ENCODE peak calls at places on chromosomes 6 and 20, in five cellular contexts. W is K562, P is GM12878, N is HepG2, G is upper lobe of left lung. J is an unnamed sample. For H3K36me3 and H3K4me1, the result is how much of the 10 kb centered on the place peaks cover.

GRCh38 chr6:154602708-154603107 is 92.2 kb upstream of the CNKSR3 start:
- ATAC-seq in W (no peak), P (no peak), N (no peak), G (no peak), J (no peak)

GRCh38 chr6:35017461-35018183 is 123.5 kb downstream of the TCP11 start:
- ATAC-seq in W (no peak), P (no peak), N (no peak), G (peak), J (peak)

GRCh38 chr6:89961481-89961880 is 67.2 kb downstream of the GJA10 start:
- ATAC-seq in W (no peak), P (no peak), N (no peak), G (no peak), J (no peak)

GRCh38 chr6:116388924-116389323 is 18.2 kb downstream of the DSE start:
- ATAC-seq in W (no peak), P (no peak), N (no peak), G (no peak), J (no peak)

GRCh38 chr6:105569706-105570105 is 166.8 kb upstream of the PREP start:
- ATAC-seq in W (no peak), P (no peak), N (no peak), G (no peak), J (no peak)

GRCh38 chr20:51511861-51512619 is 30.5 kb downstream of the NFATC2 start:
- ATAC-seq in W (no peak), P (no peak), N (no peak), G (no peak), J (no peak)

GRCh38 chr20:4805663-4806449 is 84.1 kb downstream of the PRND start:
- ATAC-seq in W (no peak), P (no peak), N (no peak), G (no peak), J (no peak)

GRCh38 chr6:134398453-134398852 is 80.5 kb upstream of the SGK1 start:
- ATAC-seq in W (peak), P (peak), N (no peak), G (no peak), J (no peak)

GRCh38 chr6:26285143-26286134 is 79.6 kb upstream of the BTN3A2 start:
- ATAC-seq in W (peak), P (peak), N (peak), G (peak), J (peak)

GRCh38 chr6:150857062-150857905 is 8.2 kb upstream of the MTHFD1L start:
- ATAC-seq in W (peak), P (peak), N (peak), G (peak), J (peak)

GRCh38 chr6:165204807-165205545 is 104.4 kb downstream of the C6orf118 start:
- ATAC-seq in W (no peak), P (no peak), N (no peak), G (peak), J (no peak)

GRCh38 chr20:25238319-25239037 is 9.4 kb upstream of the PYGB start:
- ATAC-seq in W (no peak), P (no peak), N (no peak), G (no peak), J (no peak)

GRCh38 chr6:130424704-130425103 is 58.9 kb downstream of the TMEM200A start:
- ATAC-seq in W (no peak), P (no peak), N (no peak), G (no peak), J (no peak)

GRCh38 chr6:4451101-4451500 is 315.7 kb upstream of the ECI2 start:
- ATAC-seq in W (no peak), P (no peak), N (no peak), G (no peak), J (no peak)

GRCh38 chr20:15310361-15310760 is 972.9 kb upstream of the FLRT3 start:
- ATAC-seq in W (no peak), P (no peak), N (no peak), G (no peak), J (no peak)

GRCh38 chr20:53736122-53736756 is 142.6 kb upstream of the ZNF217 start:
- ATAC-seq in W (no peak), P (no peak), N (no peak), G (no peak), J (no peak)

GRCh38 chr6:125586074-125586473 is 163.4 kb upstream of the HEY2 start:
- ATAC-seq in W (no peak), P (no peak), N (no peak), G (no peak), J (no peak)

GRCh38 chr6:165448210-165448609 is 138.8 kb upstream of the C6orf118 start:
- ATAC-seq in W (no peak), P (no peak), N (peak), G (no peak), J (no peak)

GRCh38 chr20:63284981-63285524 is 7.9 kb upstream of the COL20A1 start:
- ATAC-seq in W (no peak), P (no peak), N (no peak), G (no peak), J (peak)
- H3K36me3 ChIP-seq in W (half or more), P (under half), N (half or more), G (under half), J (under half)

DNA sequence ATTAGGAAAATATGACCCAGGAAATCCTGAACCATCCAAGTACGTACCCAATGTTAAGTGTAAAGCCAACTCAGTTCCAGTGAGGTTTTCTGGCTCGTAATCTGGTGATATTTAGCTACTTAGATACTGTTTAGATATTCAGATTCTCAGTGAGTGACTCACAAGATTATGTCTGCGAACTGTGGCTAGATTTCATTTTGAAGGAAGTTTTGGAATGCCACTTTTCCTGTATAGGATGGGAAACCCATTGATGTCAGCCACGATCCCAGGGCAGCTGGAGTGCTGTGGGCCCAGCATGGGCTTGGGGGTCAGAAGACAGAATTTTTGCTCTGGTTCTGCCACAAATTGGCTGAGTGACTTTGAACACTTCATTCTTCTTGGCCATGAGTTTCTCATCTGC is 76.3 kb downstream of the TMEM170B start:
- ATAC-seq in W (no peak), P (no peak), N (no peak), G (no peak), J (no peak)
- TF ChIP-seq EP300 in W (no peak), P (no peak), N (no peak), G (no peak), J (no peak)

GRCh38 chr6:7787137-7787575 is 61.3 kb downstream of the BMP6 start:
- ATAC-seq in W (no peak), P (no peak), N (no peak), G (peak), J (peak)
- H3K4me1 ChIP-seq in W (under half), P (under half), N (under half), G (under half), J (under half)

GRCh38 chr6:87558446-87558845 is 31.3 kb downstream of the RARS2 start:
- ATAC-seq in W (no peak), P (no peak), N (no peak), G (no peak), J (no peak)

GRCh38 chr6:87551799-87552198 is 38.0 kb downstream of the RARS2 start:
- ATAC-seq in W (peak), P (no peak), N (no peak), G (no peak), J (no peak)

GRCh38 chr6:87555506-87555905 is 34.3 kb downstream of the RARS2 start:
- ATAC-seq in W (no peak), P (no peak), N (no peak), G (no peak), J (no peak)

DNA sequence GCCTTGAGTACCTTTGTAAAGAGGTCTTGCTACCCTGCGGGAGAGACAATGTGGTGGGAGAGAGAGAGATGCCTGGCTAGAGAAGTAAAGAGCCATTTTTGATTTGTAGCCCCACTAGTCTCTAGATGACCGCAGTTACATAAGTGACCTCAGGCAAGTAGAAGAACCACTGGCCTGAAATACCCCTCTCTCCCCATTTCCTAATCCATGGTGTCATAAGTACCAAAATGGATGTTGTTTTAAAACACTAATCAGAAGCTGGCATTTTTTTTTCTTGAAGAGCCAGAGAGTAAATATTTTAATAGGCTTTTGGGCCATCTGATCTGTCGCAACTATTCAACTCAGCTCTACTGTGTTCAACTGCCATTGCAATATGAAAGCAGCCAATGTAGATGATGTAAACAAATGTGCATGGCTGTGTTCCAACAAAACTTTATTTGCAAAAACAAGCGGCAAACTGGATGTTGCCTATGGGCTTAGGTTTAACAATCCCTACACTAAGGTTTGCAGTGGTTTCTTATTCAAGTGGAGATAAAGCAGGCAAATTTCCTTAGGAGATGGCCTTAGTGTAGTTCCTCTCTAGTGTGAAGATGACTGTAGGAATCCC is 36.5 kb downstream of the RARS2 start:
- ATAC-seq in W (no peak), P (no peak), N (no peak), G (no peak), J (no peak)
- H3K36me3 ChIP-seq in W (half or more), P (under half), N (half or more), G (under half), J (under half)

GRCh38 chr6:2839982-2840793 is 1.5 kb downstream of the SERPINB1 start:
- ATAC-seq in W (no peak), P (no peak), N (no peak), G (no peak), J (no peak)

GRCh38 chr6:2840794-2841061 is 935 bp downstream of the SERPINB1 start:
- ATAC-seq in W (no peak), P (no peak), N (no peak), G (no peak), J (no peak)

GRCh38 chr6:2842139-2842552 is 483 bp upstream of the SERPINB1 start:
- ATAC-seq in W (no peak), P (no peak), N (no peak), G (no peak), J (no peak)

GRCh38 chr6:2843138-2843740 is 1.6 kb upstream of the SERPINB1 start:
- ATAC-seq in W (no peak), P (no peak), N (no peak), G (no peak), J (no peak)

GRCh38 chr6:2841264-2842138 is at the start of gene SERPINB1:
- ATAC-seq in W (peak), P (peak), N (peak), G (peak), J (peak)
- TF ChIP-seq EP300 in W (peak), P (no peak), N (peak), G (peak), J (no peak)

GRCh38 chr20:17843246-17844132 is 125.1 kb downstream of the SNX5 start:
- ATAC-seq in W (no peak), P (peak), N (peak), G (peak), J (peak)

GRCh38 chr20:17844549-17845298 is 123.9 kb downstream of the SNX5 start:
- ATAC-seq in W (no peak), P (no peak), N (no peak), G (no peak), J (no peak)

GRCh38 chr20:17844133-17844429 is 124.5 kb downstream of the SNX5 start:
- ATAC-seq in W (no peak), P (no peak), N (no peak), G (no peak), J (no peak)

GRCh38 chr20:17848249-17848648 is 120.3 kb downstream of the SNX5 start:
- ATAC-seq in W (no peak), P (peak), N (peak), G (no peak), J (no peak)

GRCh38 chr20:17845701-17846475 is 122.7 kb downstream of the SNX5 start:
- ATAC-seq in W (no peak), P (no peak), N (peak), G (no peak), J (no peak)
- H3K4me1 ChIP-seq in W (under half), P (under half), N (half or more), G (under half), J (under half)

GRCh38 chr20:32612831-32613595 is 27.9 kb upstream of the NOL4L start:
- ATAC-seq in W (no peak), P (no peak), N (no peak), G (no peak), J (no peak)

GRCh38 chr20:32613596-32614053 is 28.5 kb upstream of the NOL4L start:
- ATAC-seq in W (no peak), P (no peak), N (no peak), G (no peak), J (no peak)

GRCh38 chr20:32610897-32611218 is 25.7 kb upstream of the NOL4L start:
- ATAC-seq in W (no peak), P (no peak), N (no peak), G (no peak), J (no peak)

GRCh38 chr20:32611286-32611685 is 26.2 kb upstream of the NOL4L start:
- ATAC-seq in W (no peak), P (no peak), N (no peak), G (no peak), J (no peak)

DNA sequence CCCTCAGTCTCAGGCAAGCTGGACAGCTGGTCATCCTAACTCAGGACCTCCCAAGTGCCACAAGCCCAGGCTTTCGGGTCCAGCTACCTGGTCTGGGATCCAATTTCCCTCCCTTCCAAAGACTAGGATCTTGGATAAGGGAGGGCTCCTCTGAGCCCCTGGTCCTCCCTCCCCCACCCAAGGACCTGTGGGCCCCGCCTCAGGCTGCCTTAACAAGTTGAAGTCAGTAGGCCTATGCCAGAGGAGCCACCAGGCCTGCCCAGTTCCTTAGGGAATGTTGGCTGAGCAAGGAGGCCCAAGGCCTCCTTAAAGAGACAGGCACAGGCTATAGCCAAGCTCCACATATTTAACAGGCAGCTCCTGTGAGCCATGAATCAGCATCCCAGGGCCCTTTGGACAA is 27.2 kb upstream of the NOL4L start:
- ATAC-seq in W (no peak), P (no peak), N (no peak), G (no peak), J (no peak)
- H3K36me3 ChIP-seq in W (under half), P (under half), N (under half), G (under half), J (under half)

J was measured in gastroesophageal sphincter.